ENCODE peak calls at places on chromosomes 11 and 22, in ten cellular contexts. One of them, this sample, is unnamed.
A peak's percentile ranks its signal among the peaks of the same experiment; 100 is the strongest.

GRCh38 chr11:132817387-132817786 is 714.9 kb downstream of the OPCML start:
- DNase-seq in RWPE1: no peak
- DNase-seq in CD8-positive, alpha-beta T cell: no peak
- DNase-seq in lower leg skin: no peak
- DNase-seq in ascending aorta: no peak
- DNase-seq in right atrium auricular region: no peak
- DNase-seq in pancreas: no peak
- DNase-seq in dorsolateral prefrontal cortex: no peak
- DNase-seq in foreskin fibroblast: no peak
- DNase-seq in GM12878: no peak
- DNase-seq in this sample: no peak

GRCh38 chr11:15688351-15688792 is 573.6 kb downstream of the INSC start:
- DNase-seq in GM12878: no peak
- DNase-seq in right atrium auricular region: peak; percentile 74
- DNase-seq in lower leg skin: no peak
- DNase-seq in ascending aorta: no peak
- DNase-seq in pancreas: no peak
- DNase-seq in CD8-positive, alpha-beta T cell: no peak
- DNase-seq in dorsolateral prefrontal cortex: no peak
- DNase-seq in RWPE1: no peak
- DNase-seq in foreskin fibroblast: no peak
- DNase-seq in this sample: no peak

GRCh38 chr11:7612661-7613393 is 60.5 kb downstream of the CYB5R2 start:
- DNase-seq in CD8-positive, alpha-beta T cell: no peak
- DNase-seq in RWPE1: no peak
- DNase-seq in right atrium auricular region: no peak
- DNase-seq in dorsolateral prefrontal cortex: no peak
- DNase-seq in pancreas: no peak
- DNase-seq in foreskin fibroblast: peak; percentile 27
- DNase-seq in GM12878: no peak
- DNase-seq in lower leg skin: no peak
- DNase-seq in ascending aorta: no peak
- DNase-seq in this sample: no peak

GRCh38 chr11:124633355-124633754 is 10.7 kb downstream of the TBRG1 start:
- DNase-seq in GM12878: no peak
- DNase-seq in foreskin fibroblast: peak; percentile 32
- DNase-seq in lower leg skin: no peak
- DNase-seq in right atrium auricular region: no peak
- DNase-seq in dorsolateral prefrontal cortex: no peak
- DNase-seq in CD8-positive, alpha-beta T cell: no peak
- DNase-seq in ascending aorta: no peak
- DNase-seq in pancreas: no peak
- DNase-seq in RWPE1: peak; percentile 13
- DNase-seq in this sample: no peak

GRCh38 chr11:119375629-119376196 is 5.8 kb downstream of the USP2 start:
- DNase-seq in GM12878: no peak
- DNase-seq in lower leg skin: peak; percentile 19
- DNase-seq in RWPE1: no peak
- DNase-seq in foreskin fibroblast: peak; percentile 83
- DNase-seq in right atrium auricular region: peak; percentile 90
- DNase-seq in dorsolateral prefrontal cortex: no peak
- DNase-seq in ascending aorta: peak; percentile 53
- DNase-seq in pancreas: no peak
- DNase-seq in CD8-positive, alpha-beta T cell: no peak
- DNase-seq in this sample: peak; percentile 38

GRCh38 chr11:61967177-61967923 is at the start of gene FTH1:
- DNase-seq in RWPE1: peak; percentile 91
- DNase-seq in ascending aorta: peak; percentile 61
- DNase-seq in lower leg skin: peak; percentile 90
- DNase-seq in dorsolateral prefrontal cortex: peak; percentile 86
- DNase-seq in CD8-positive, alpha-beta T cell: peak; percentile 89
- DNase-seq in GM12878: no peak
- DNase-seq in foreskin fibroblast: peak; percentile 97
- DNase-seq in pancreas: peak; percentile 97
- DNase-seq in right atrium auricular region: peak; percentile 96
- DNase-seq in this sample: peak; percentile 57

GRCh38 chr11:123362941-123363340 is 67.1 kb upstream of the GRAMD1B start:
- DNase-seq in right atrium auricular region: no peak
- DNase-seq in foreskin fibroblast: no peak
- DNase-seq in dorsolateral prefrontal cortex: peak; percentile 66
- DNase-seq in GM12878: no peak
- DNase-seq in CD8-positive, alpha-beta T cell: no peak
- DNase-seq in RWPE1: no peak
- DNase-seq in ascending aorta: no peak
- DNase-seq in lower leg skin: no peak
- DNase-seq in pancreas: no peak
- DNase-seq in this sample: no peak

GRCh38 chr22:49344196-49344595 is 483.5 kb downstream of the BRD1 start:
- DNase-seq in lower leg skin: no peak
- DNase-seq in pancreas: no peak
- DNase-seq in CD8-positive, alpha-beta T cell: no peak
- DNase-seq in foreskin fibroblast: no peak
- DNase-seq in dorsolateral prefrontal cortex: no peak
- DNase-seq in RWPE1: no peak
- DNase-seq in ascending aorta: no peak
- DNase-seq in right atrium auricular region: no peak
- DNase-seq in GM12878: no peak
- DNase-seq in this sample: no peak

GRCh38 chr11:9565822-9566560 is 7.5 kb upstream of the WEE1 start:
- DNase-seq in foreskin fibroblast: peak; percentile 99
- DNase-seq in lower leg skin: peak; percentile 87
- DNase-seq in right atrium auricular region: peak; percentile 89
- DNase-seq in CD8-positive, alpha-beta T cell: peak; percentile 23
- DNase-seq in RWPE1: peak; percentile 94
- DNase-seq in GM12878: peak; percentile 84
- DNase-seq in dorsolateral prefrontal cortex: no peak
- DNase-seq in ascending aorta: no peak
- DNase-seq in pancreas: no peak
- DNase-seq in this sample: peak; percentile 70

GRCh38 chr11:4916581-4916980 is 2.6 kb downstream of the OR51G2 start:
- DNase-seq in GM12878: no peak
- DNase-seq in foreskin fibroblast: no peak
- DNase-seq in RWPE1: no peak
- DNase-seq in right atrium auricular region: no peak
- DNase-seq in lower leg skin: no peak
- DNase-seq in dorsolateral prefrontal cortex: no peak
- DNase-seq in pancreas: no peak
- DNase-seq in ascending aorta: no peak
- DNase-seq in CD8-positive, alpha-beta T cell: no peak
- DNase-seq in this sample: no peak

GRCh38 chr11:2762451-2762850 is 62.7 kb upstream of the KCNQ1OT1 start:
- DNase-seq in lower leg skin: no peak
- DNase-seq in pancreas: peak; percentile 15
- DNase-seq in dorsolateral prefrontal cortex: peak; percentile 2
- DNase-seq in RWPE1: no peak
- DNase-seq in ascending aorta: peak; percentile 6
- DNase-seq in GM12878: no peak
- DNase-seq in foreskin fibroblast: no peak
- DNase-seq in CD8-positive, alpha-beta T cell: no peak
- DNase-seq in right atrium auricular region: peak; percentile 43
- DNase-seq in this sample: no peak

GRCh38 chr11:67371549-67372231 is 1.7 kb downstream of the CLCF1 start:
- DNase-seq in RWPE1: no peak
- DNase-seq in right atrium auricular region: peak; percentile 72
- DNase-seq in GM12878: no peak
- DNase-seq in CD8-positive, alpha-beta T cell: no peak
- DNase-seq in pancreas: no peak
- DNase-seq in lower leg skin: no peak
- DNase-seq in dorsolateral prefrontal cortex: no peak
- DNase-seq in foreskin fibroblast: peak; percentile 82
- DNase-seq in ascending aorta: no peak
- DNase-seq in this sample: no peak

GRCh38 chr11:128615076-128615475 is 27.7 kb upstream of the ETS1 start:
- DNase-seq in foreskin fibroblast: no peak
- DNase-seq in right atrium auricular region: no peak
- DNase-seq in ascending aorta: no peak
- DNase-seq in CD8-positive, alpha-beta T cell: no peak
- DNase-seq in dorsolateral prefrontal cortex: no peak
- DNase-seq in GM12878: no peak
- DNase-seq in pancreas: no peak
- DNase-seq in lower leg skin: no peak
- DNase-seq in RWPE1: no peak
- DNase-seq in this sample: no peak

GRCh38 chr11:2924381-2924780 is 4.8 kb downstream of the PHLDA2 start:
- DNase-seq in lower leg skin: no peak
- DNase-seq in CD8-positive, alpha-beta T cell: no peak
- DNase-seq in foreskin fibroblast: no peak
- DNase-seq in pancreas: peak; percentile 64
- DNase-seq in RWPE1: peak; percentile 21
- DNase-seq in ascending aorta: no peak
- DNase-seq in GM12878: no peak
- DNase-seq in right atrium auricular region: no peak
- DNase-seq in dorsolateral prefrontal cortex: no peak
- DNase-seq in this sample: no peak

GRCh38 chr11:69138265-69138664 is 17.5 kb upstream of the SMIM38 start:
- DNase-seq in RWPE1: peak; percentile 28
- DNase-seq in GM12878: no peak
- DNase-seq in CD8-positive, alpha-beta T cell: no peak
- DNase-seq in dorsolateral prefrontal cortex: no peak
- DNase-seq in lower leg skin: no peak
- DNase-seq in right atrium auricular region: no peak
- DNase-seq in ascending aorta: no peak
- DNase-seq in pancreas: no peak
- DNase-seq in foreskin fibroblast: peak; percentile 49
- DNase-seq in this sample: no peak

GRCh38 chr11:46306296-46306853 is 28.9 kb downstream of the CREB3L1 start:
- DNase-seq in pancreas: no peak
- DNase-seq in RWPE1: no peak
- DNase-seq in foreskin fibroblast: peak; percentile 62
- DNase-seq in CD8-positive, alpha-beta T cell: no peak
- DNase-seq in right atrium auricular region: no peak
- DNase-seq in ascending aorta: no peak
- DNase-seq in lower leg skin: no peak
- DNase-seq in dorsolateral prefrontal cortex: no peak
- DNase-seq in GM12878: no peak
- DNase-seq in this sample: no peak

GRCh38 chr22:29635734-29636357 is 32.4 kb downstream of the NF2 start:
- DNase-seq in right atrium auricular region: no peak
- DNase-seq in dorsolateral prefrontal cortex: peak; percentile 34
- DNase-seq in GM12878: peak; percentile 23
- DNase-seq in RWPE1: peak; percentile 30
- DNase-seq in CD8-positive, alpha-beta T cell: no peak
- DNase-seq in lower leg skin: no peak
- DNase-seq in pancreas: no peak
- DNase-seq in foreskin fibroblast: peak; percentile 75
- DNase-seq in ascending aorta: no peak
- DNase-seq in this sample: no peak
- TF ChIP-seq CTCF in right atrium auricular region: peak; percentile 74
- TF ChIP-seq CTCF in dorsolateral prefrontal cortex: peak; percentile 74
- TF ChIP-seq CTCF in GM12878: peak; percentile 62
- TF ChIP-seq CTCF in RWPE1: peak; percentile 84
- TF ChIP-seq CTCF in CD8-positive, alpha-beta T cell: peak; percentile 47
- TF ChIP-seq CTCF in lower leg skin: no peak
- TF ChIP-seq CTCF in pancreas: peak; percentile 39
- TF ChIP-seq CTCF in foreskin fibroblast: peak; percentile 52
- TF ChIP-seq CTCF in ascending aorta: peak; percentile 39
- TF ChIP-seq CTCF in this sample: peak; percentile 51

DNA sequence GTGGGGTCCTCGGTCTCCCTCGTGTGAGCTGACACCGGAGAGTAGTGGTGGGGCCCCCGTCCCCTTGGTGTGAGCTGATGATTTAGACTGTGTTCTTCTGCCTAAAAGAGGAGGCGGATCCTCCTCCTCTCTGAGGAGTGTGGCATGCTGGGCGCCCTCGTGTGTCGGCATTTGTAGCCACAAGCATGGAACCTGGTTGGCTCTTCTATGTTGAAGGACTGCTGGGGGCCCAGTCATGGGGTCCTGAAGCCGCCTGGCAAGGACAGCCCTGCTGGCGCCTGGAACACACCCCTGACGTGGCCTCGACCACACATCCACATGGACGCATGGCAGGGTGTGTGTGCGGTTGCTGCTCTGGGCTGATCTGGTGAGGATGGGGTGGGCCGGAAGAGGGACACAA is 50.2 kb downstream of the AP2A2 start:
- DNase-seq in ascending aorta: no peak
- DNase-seq in right atrium auricular region: no peak
- DNase-seq in lower leg skin: no peak
- DNase-seq in pancreas: no peak
- DNase-seq in dorsolateral prefrontal cortex: peak; percentile 59
- DNase-seq in foreskin fibroblast: peak; percentile 77
- DNase-seq in RWPE1: no peak
- DNase-seq in CD8-positive, alpha-beta T cell: no peak
- DNase-seq in GM12878: no peak
- DNase-seq in this sample: no peak
- TF ChIP-seq CTCF in ascending aorta: no peak
- TF ChIP-seq CTCF in right atrium auricular region: no peak
- TF ChIP-seq CTCF in lower leg skin: no peak
- TF ChIP-seq CTCF in pancreas: no peak
- TF ChIP-seq CTCF in dorsolateral prefrontal cortex: no peak
- TF ChIP-seq CTCF in foreskin fibroblast: peak; percentile 32
- TF ChIP-seq CTCF in RWPE1: no peak
- TF ChIP-seq CTCF in CD8-positive, alpha-beta T cell: no peak
- TF ChIP-seq CTCF in GM12878: peak; percentile 10
- TF ChIP-seq CTCF in this sample: no peak

DNA sequence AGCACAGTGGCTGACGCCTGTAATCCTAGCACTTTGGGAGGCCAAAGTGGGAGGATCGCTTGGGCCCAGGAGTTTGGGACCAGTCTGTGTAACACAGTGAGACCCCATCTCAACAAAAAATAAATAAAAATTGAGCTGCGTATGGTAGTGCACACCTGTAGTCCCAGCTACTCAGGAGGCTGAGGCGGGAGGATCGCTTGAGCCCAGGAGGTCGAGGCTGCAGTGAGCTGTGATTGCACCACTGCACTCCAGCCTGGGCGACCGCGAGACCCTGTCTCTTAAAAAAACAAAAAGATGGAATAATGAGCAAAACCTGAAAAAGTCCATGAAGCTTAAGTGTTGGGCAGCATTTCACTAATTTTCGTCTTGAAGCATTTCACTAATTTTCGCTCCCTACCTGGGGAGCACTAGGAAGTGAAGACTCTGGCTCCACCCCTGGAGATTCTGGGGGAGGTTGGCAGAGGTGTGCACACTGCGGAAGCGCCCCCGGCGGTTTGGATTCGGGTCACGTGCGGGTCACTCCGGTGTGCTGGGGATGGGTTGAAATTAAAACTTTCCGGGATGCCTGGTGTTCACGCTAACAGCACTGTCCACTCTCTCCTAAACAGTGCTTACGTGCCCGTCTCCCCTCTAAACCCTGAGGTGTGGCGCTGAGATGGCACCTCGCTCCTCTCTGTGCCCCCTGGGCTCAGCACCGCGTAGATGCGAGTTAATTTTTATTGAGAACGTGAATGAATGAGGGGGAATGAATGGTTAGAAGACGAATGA is 905 bp upstream of the NAA40 start:
- DNase-seq in foreskin fibroblast: no peak
- DNase-seq in lower leg skin: no peak
- DNase-seq in GM12878: no peak
- DNase-seq in CD8-positive, alpha-beta T cell: no peak
- DNase-seq in ascending aorta: no peak
- DNase-seq in pancreas: no peak
- DNase-seq in right atrium auricular region: no peak
- DNase-seq in dorsolateral prefrontal cortex: no peak
- DNase-seq in RWPE1: peak; percentile 67
- DNase-seq in this sample: no peak
- TF ChIP-seq CTCF in foreskin fibroblast: no peak
- TF ChIP-seq CTCF in lower leg skin: no peak
- TF ChIP-seq CTCF in GM12878: no peak
- TF ChIP-seq CTCF in CD8-positive, alpha-beta T cell: no peak
- TF ChIP-seq CTCF in ascending aorta: no peak
- TF ChIP-seq CTCF in pancreas: no peak
- TF ChIP-seq CTCF in right atrium auricular region: no peak
- TF ChIP-seq CTCF in dorsolateral prefrontal cortex: no peak
- TF ChIP-seq CTCF in RWPE1: no peak
- TF ChIP-seq CTCF in this sample: no peak

GRCh38 chr11:40425168-40425567 is 1034.3 kb downstream of the LRRC4C start:
- DNase-seq in RWPE1: no peak
- DNase-seq in CD8-positive, alpha-beta T cell: no peak
- DNase-seq in foreskin fibroblast: no peak
- DNase-seq in dorsolateral prefrontal cortex: no peak
- DNase-seq in pancreas: no peak
- DNase-seq in right atrium auricular region: no peak
- DNase-seq in lower leg skin: no peak
- DNase-seq in ascending aorta: no peak
- DNase-seq in GM12878: no peak
- DNase-seq in this sample: no peak
- TF ChIP-seq CTCF in RWPE1: no peak
- TF ChIP-seq CTCF in CD8-positive, alpha-beta T cell: no peak
- TF ChIP-seq CTCF in foreskin fibroblast: no peak
- TF ChIP-seq CTCF in dorsolateral prefrontal cortex: no peak
- TF ChIP-seq CTCF in pancreas: no peak
- TF ChIP-seq CTCF in right atrium auricular region: no peak
- TF ChIP-seq CTCF in lower leg skin: no peak
- TF ChIP-seq CTCF in ascending aorta: no peak
- TF ChIP-seq CTCF in GM12878: no peak
- TF ChIP-seq CTCF in this sample: no peak